ENCODE peak calls at places on chromosomes 13 and 19, in five cellular contexts. S, Z, D, Y and F are unnamed samples. For H3K4me1, the result is how much of the 10 kb centered on the place peaks cover.

GRCh38 chr19:41945135-41945766 is 13.9 kb downstream of the RABAC1 start:
- DNase-seq in Y (peak), Z (no peak), D (peak), S (no peak), F (peak)

GRCh38 chr13:84645196-84646071 is 763.2 kb upstream of the SLITRK1 start:
- DNase-seq in Z (no peak), D (no peak), Y (no peak), S (no peak), F (no peak)

GRCh38 chr19:47315125-47315821 is 5.6 kb downstream of the C5AR1 start:
- DNase-seq in S (peak), D (no peak), Z (peak), Y (peak), F (peak)

GRCh38 chr13:103006706-103007426 is 59.4 kb downstream of the SLC10A2 start:
- DNase-seq in D (no peak), Z (no peak), S (no peak), Y (no peak), F (no peak)

GRCh38 chr19:13012690-13013608 is 17.7 kb downstream of the NFIX start:
- DNase-seq in S (peak), Y (peak), Z (peak), D (no peak), F (peak)

GRCh38 chr19:47183579-47183978 is 47.4 kb downstream of the BBC3 start:
- DNase-seq in Z (no peak), Y (no peak), D (no peak), S (no peak), F (no peak)

GRCh38 chr19:16379521-16380313 is 55.1 kb downstream of the KLF2 start:
- DNase-seq in Y (no peak), D (no peak), S (no peak), Z (peak), F (no peak)

GRCh38 chr13:51759240-51759639 is 44.7 kb downstream of the DHRS12 start:
- DNase-seq in S (no peak), Z (no peak), Y (no peak), D (no peak), F (no peak)

GRCh38 chr19:34436716-34437115 is 8.5 kb downstream of the UBA2 start:
- DNase-seq in S (peak), Z (no peak), Y (no peak), D (no peak), F (no peak)

GRCh38 chr13:99265823-99266426 is 7.7 kb upstream of the GPR18 start:
- DNase-seq in D (no peak), Y (no peak), S (peak), Z (no peak), F (no peak)

GRCh38 chr13:66899955-66900354 is 330.2 kb downstream of the PCDH9 start:
- DNase-seq in D (no peak), S (peak), Z (no peak), Y (no peak), F (no peak)

GRCh38 chr13:27151798-27152599 is 19.6 kb downstream of the USP12 start:
- DNase-seq in S (no peak), Y (no peak), D (no peak), Z (no peak), F (no peak)

GRCh38 chr13:94704347-94705080 is 7.8 kb downstream of the SOX21 start:
- DNase-seq in S (no peak), D (no peak), Y (no peak), Z (no peak), F (no peak)

GRCh38 chr19:12230751-12231733 is 63.6 kb downstream of the ZNF44 start:
- DNase-seq in S (peak), Y (no peak), D (no peak), Z (no peak), F (no peak)

GRCh38 chr13:58341318-58341717 is 709.8 kb downstream of the PCDH17 start:
- DNase-seq in D (no peak), Z (no peak), S (no peak), Y (no peak), F (no peak)

GRCh38 chr19:1626417-1627010 is 21.3 kb upstream of the UQCR11 start:
- DNase-seq in Y (no peak), S (no peak), Z (no peak), D (no peak), F (no peak)

GRCh38 chr19:50679177-50680125 is 30.2 kb downstream of the C19orf81 start:
- DNase-seq in Y (peak), D (peak), S (peak), Z (peak), F (peak)

GRCh38 chr19:16076958-16077611 is 790 bp downstream of the TPM4 start:
- DNase-seq in Z (peak), S (peak), Y (peak), D (no peak), F (peak)

GRCh38 chr13:46712524-46712923 is 84.4 kb downstream of the ESD start:
- DNase-seq in Y (no peak), Z (no peak), S (no peak), D (no peak), F (no peak)

GRCh38 chr19:14333101-14333871 is 48.0 kb upstream of the ADGRE5 start:
- DNase-seq in S (peak), Y (peak), Z (no peak), D (no peak), F (peak)

GRCh38 chr19:17950310-17951150 is 16.4 kb upstream of the KCNN1 start:
- DNase-seq in Z (no peak), Y (no peak), D (no peak), S (no peak), F (no peak)
- H3K4me1 ChIP-seq in Z (under half), Y (under half), D (half or more), S (under half), F (under half)

DNA sequence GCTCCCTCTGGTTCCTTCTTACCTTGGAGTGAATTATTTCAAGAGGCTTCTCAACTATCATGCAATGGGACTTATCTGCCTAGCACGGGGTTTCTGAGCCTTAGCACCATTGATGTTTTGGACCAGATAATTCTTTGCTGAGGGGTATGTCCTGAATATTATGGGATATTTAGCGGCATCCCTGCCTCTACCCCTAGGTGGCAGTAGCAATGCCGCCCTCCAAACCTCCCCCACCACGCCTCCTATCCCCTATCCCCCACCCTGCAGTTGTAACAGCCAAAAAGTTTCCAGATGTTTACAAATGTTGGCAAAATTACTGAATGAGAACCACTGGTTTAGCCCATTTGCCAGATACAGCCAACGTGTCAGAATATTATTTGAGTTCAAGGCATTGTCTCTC is 125.5 kb downstream of the POSTN start:
- DNase-seq in S (no peak), D (no peak), Y (no peak), Z (no peak), F (no peak)
- TF ChIP-seq CTCF in S (no peak), D (no peak), Y (no peak), Z (no peak), F (no peak)

DNA sequence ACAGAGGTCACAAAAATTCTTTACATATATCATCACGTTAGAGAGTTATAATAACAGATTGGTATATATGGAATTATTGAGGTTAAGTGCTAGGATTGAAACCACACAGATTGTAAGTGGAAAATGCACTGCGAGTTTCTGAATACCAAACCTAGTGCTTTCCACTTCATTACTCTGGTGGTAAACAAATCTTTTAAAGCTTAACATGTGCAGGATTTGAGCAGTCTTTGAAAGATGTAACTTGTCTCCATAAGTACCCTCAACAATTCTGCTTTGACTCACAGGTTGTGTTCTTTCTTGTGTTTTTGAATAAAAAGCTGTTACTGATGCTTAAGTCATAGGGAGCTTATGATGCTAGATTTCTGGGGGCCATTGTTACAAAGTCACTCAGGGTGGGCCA is 314.7 kb upstream of the DACH1 start:
- DNase-seq in D (no peak), Y (no peak), Z (no peak), S (no peak), F (no peak)
- H3K4me1 ChIP-seq in D (under half), Y (under half), Z (under half), S (under half), F (under half)

GRCh38 chr13:109790071-109790470 is 3.7 kb upstream of the IRS2 start:
- DNase-seq in S (peak), Z (no peak), Y (no peak), D (no peak), F (no peak)

GRCh38 chr13:109789262-109789661 is 2.9 kb upstream of the IRS2 start:
- DNase-seq in Z (no peak), Y (no peak), D (no peak), S (no peak), F (no peak)

GRCh38 chr13:109788372-109789195 is 2.2 kb upstream of the IRS2 start:
- DNase-seq in Z (no peak), D (no peak), S (no peak), Y (no peak), F (no peak)

GRCh38 chr13:109792416-109793090 is 6.2 kb upstream of the IRS2 start:
- DNase-seq in Z (no peak), Y (no peak), D (no peak), S (no peak), F (no peak)

DNA sequence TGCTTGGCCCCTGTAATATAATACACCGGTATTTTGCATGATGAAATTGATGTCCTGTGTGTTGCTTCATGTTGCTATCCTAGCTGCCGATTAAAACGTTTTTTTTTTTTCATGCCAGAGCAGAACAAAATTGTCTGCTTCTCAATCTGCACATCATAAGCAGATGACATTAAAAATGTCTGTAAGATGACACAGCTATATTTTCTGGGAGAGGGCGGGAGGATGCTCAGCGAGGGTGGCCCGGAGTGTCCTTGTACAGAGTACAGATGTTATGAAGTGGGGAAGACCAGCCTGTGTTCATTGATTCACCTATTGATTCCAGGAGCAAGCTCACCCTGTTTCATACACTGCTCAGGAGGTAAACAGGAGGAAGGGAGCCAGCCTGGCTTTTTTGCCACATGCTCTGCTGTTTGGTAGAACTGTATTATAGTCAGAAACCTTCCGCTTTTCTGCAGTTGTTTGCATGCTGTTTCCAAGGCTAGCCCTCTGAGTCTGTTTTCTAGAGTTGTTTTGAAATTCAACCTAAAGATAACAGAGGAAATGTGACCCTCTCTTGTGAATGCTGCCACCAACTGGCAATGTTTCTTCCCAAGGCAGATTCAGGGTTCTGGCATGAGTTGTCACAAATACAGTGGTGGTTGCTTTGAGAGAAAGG is 4.7 kb upstream of the IRS2 start:
- DNase-seq in D (peak), Y (peak), Z (no peak), S (peak), F (peak)
- TF ChIP-seq CTCF in D (peak), Y (no peak), Z (no peak), S (peak), F (peak)

GRCh38 chr13:79386125-79386822 is 19.8 kb downstream of the RBM26 start:
- DNase-seq in D (no peak), Y (no peak), Z (no peak), S (no peak), F (no peak)
- H3K4me1 ChIP-seq in D (half or more), Y (under half), Z (under half), S (under half), F (under half)

DNA sequence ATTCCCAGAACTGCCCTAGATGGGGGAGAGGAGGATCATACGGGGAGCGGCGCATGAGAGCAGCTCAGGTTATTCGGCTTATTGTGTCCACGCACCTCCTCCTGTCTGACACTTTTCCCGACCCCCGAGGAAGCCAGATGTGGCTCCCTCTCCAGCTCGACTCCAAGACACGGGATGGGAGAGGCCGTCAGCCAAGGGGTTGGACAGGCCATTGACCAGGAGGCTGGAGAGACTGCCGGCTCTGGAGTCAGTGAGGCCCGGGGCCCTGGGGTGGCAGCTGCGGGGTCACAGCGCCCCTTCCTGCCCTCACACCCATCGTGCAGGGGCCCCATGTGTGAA is 2.9 kb downstream of the DMKN start:
- DNase-seq in Y (no peak), D (no peak), S (no peak), Z (no peak), F (no peak)
- TF ChIP-seq CTCF in Y (no peak), D (no peak), S (no peak), Z (peak), F (no peak)